ENCODE peak calls at places on chromosomes 13 and 19, in six cellular contexts. S, A, F, Y, M and E are unnamed samples.

GRCh38 chr19:28727133-28727834 is 485.7 kb downstream of the UQCRFS1 start:
- DNase-seq in S (no peak), A (no peak), F (peak), Y (peak), M (peak), E (no peak)

GRCh38 chr19:21328885-21329605 is at the start of gene ZNF708:
- DNase-seq in S (peak), A (peak), F (peak), Y (peak), M (peak), E (peak)

GRCh38 chr19:39858541-39858940 is 12.4 kb upstream of the FBL start:
- DNase-seq in S (no peak), A (peak), F (no peak), Y (no peak), M (no peak), E (peak)

GRCh38 chr19:10961073-10961762 is 388 bp downstream of the SMARCA4 start:
- DNase-seq in S (peak), A (peak), F (no peak), Y (peak), M (no peak), E (peak)

GRCh38 chr13:61695147-61695546 is 279.5 kb upstream of the PCDH20 start:
- DNase-seq in S (no peak), A (no peak), F (no peak), Y (no peak), M (no peak), E (no peak)

GRCh38 chr19:5880604-5881078 is 10.3 kb upstream of the FUT5 start:
- DNase-seq in S (no peak), A (peak), F (no peak), Y (peak), M (no peak), E (no peak)

GRCh38 chr13:33284016-33284415 is 1.5 kb downstream of the STARD13 start:
- DNase-seq in S (no peak), A (no peak), F (no peak), Y (peak), M (no peak), E (no peak)

GRCh38 chr13:36130168-36130541 is 1.0 kb downstream of the DCLK1 start:
- DNase-seq in S (no peak), A (no peak), F (no peak), Y (no peak), M (no peak), E (no peak)

GRCh38 chr19:4763021-4763420 is 28.5 kb upstream of the FEM1A start:
- DNase-seq in S (no peak), A (no peak), F (no peak), Y (no peak), M (no peak), E (no peak)

GRCh38 chr13:30235206-30235605 is 72.1 kb downstream of the KATNAL1 start:
- DNase-seq in S (no peak), A (no peak), F (no peak), Y (peak), M (no peak), E (no peak)

GRCh38 chr19:17406039-17406886 is 833 bp upstream of the BST2 start:
- DNase-seq in S (no peak), A (peak), F (no peak), Y (no peak), M (no peak), E (no peak)

GRCh38 chr19:17405250-17406038 is at the start of gene BST2:
- DNase-seq in S (no peak), A (peak), F (peak), Y (peak), M (peak), E (peak)

GRCh38 chr19:17404621-17405249 is 695 bp downstream of the BST2 start:
- DNase-seq in S (no peak), A (no peak), F (no peak), Y (no peak), M (no peak), E (no peak)

GRCh38 chr19:17402982-17403855 is 2.2 kb downstream of the BST2 start:
- DNase-seq in S (no peak), A (no peak), F (peak), Y (peak), M (peak), E (no peak)

GRCh38 chr19:17404015-17404414 is 1.4 kb downstream of the BST2 start:
- DNase-seq in S (no peak), A (no peak), F (no peak), Y (no peak), M (no peak), E (no peak)
- H3K27ac ChIP-seq in S (no peak), A (peak), F (peak), Y (no peak), M (peak), E (no peak)

DNA sequence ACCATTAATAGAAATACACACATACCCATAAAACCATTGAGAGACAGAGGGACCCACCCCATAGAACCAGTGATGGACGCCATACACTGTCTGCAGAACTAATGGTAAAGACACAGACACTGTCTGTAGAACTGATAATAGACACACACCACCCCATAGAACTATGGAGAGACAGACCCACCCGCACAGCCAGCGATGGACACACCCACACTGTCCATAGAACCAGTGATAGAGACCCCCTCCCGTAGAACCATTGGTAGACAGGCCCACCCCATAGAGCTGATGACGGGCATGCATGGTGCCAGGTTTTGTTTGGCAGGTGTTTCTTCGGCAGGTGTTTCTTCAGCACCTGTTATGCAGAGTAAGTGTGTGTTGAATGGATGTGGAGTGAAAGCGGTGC is 88.3 kb upstream of the TEX29 start:
- DNase-seq in S (no peak), A (no peak), F (no peak), Y (no peak), M (no peak), E (no peak)
- H3K27ac ChIP-seq in S (no peak), A (no peak), F (no peak), Y (no peak), M (no peak), E (no peak)

GRCh38 chr19:43152217-43152616 is 34.1 kb downstream of the PSG5 start:
- DNase-seq in S (no peak), A (no peak), F (no peak), Y (no peak), M (no peak), E (no peak)

DNA sequence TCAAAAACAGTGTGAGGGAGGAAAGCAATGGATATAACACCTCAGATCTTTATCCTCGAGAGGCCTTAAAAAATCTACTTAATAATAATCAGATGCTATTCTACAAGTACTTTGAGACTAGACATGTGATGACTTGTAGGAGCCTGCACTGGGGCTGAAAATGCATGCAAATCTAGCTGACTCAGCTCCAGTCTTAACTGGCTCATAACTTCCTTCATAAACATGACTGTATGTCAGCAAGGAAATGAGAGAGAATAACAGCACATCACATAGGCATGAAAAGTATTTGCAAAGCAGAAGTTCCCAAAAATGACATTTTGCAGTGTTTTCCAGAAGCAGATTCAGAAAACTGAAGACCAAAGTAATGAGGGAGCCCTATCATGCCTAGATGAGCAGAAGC is 38.1 kb downstream of the PSG5 start:
- DNase-seq in S (no peak), A (no peak), F (no peak), Y (peak), M (no peak), E (no peak)
- H3K27ac ChIP-seq in S (no peak), A (no peak), F (no peak), Y (peak), M (no peak), E (no peak)

DNA sequence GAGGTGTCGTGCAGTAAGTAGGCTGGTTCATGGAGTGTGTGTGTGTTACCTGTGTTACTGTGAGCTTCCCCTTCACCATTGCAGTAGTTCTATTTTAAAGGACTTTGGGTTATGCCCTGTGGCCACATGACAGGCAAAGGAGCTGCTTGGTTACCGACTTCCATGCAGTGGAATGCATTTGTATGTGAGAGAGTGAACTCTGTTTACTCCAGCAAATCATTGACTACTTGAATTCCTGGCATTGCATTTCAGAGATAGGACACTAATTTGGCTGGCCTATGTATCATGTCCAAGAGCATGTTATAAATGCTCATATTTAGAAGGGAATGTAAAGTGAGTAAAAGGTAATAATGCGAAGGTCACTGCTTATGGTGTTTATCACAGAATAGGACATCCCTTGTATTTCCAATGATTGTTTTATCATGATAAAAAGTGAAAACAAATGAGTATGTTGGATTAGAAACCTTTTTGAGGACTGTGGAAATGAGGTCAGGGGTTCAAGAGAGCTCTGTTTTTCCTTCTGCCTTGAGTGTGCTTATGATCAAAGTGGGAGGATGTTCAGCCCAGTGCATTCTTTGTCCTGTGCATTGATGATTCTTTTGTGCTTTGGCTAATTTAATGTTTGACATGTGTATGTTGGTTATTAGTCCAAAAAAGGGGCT is 156.5 kb downstream of the LMO7 start:
- DNase-seq in S (no peak), A (peak), F (no peak), Y (no peak), M (no peak), E (no peak)
- H3K27ac ChIP-seq in S (no peak), A (peak), F (no peak), Y (no peak), M (no peak), E (peak)

GRCh38 chr13:19596960-19597361 is 35.6 kb upstream of the TPTE2 start:
- DNase-seq in S (no peak), A (no peak), F (no peak), Y (peak), M (no peak), E (no peak)
- H3K27ac ChIP-seq in S (no peak), A (no peak), F (no peak), Y (no peak), M (no peak), E (no peak)

DNA sequence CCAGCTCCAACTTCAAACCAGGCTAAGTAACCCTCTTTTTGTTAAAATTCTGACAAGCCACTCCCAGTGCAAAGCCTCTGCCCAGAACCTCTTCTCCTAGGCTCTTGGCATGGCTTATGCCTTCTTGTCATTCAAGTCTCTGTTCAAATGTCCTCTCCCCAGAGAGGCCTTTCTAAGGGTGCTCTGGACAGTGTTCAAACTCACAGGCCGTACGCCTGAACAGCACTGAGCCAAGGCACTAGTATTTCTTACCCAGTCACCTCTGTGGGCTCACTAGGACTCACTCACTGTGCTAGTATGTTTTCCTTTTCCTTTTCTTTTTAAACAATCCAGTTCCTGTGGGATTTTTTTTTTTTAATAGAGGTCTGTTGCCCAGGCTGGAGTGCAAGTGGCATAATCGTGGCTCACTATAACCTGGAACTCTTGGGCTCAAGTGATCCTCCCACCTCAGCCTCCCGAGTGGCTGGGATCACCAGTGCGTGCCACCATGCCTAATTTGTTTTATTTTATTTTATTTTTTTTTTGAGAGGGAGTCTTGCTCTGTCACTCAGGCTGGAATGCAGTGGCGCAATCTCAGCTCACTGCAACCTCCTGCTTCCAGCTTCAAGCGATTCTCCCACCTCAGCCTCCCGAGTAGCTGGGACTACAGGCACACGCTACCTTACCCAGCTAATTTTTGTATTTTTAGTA is 2.3 kb upstream of the ASF1B start:
- DNase-seq in S (no peak), A (no peak), F (no peak), Y (peak), M (no peak), E (no peak)
- H3K27ac ChIP-seq in S (peak), A (peak), F (no peak), Y (peak), M (no peak), E (peak)